ENCODE peak calls at places on chromosomes 16 and 17, in six cellular contexts. One of them, this sample, is unnamed.

GRCh38 chr16:76668207-76668725 is 391.1 kb downstream of the CNTNAP4 start:
- DNase-seq in stomach: no peak
- DNase-seq in transverse colon: no peak
- DNase-seq in suprapubic skin: no peak
- DNase-seq in K562: peak; percentile 58
- DNase-seq in HepG2: peak; percentile 25
- DNase-seq in this sample: no peak

GRCh38 chr17:40886090-40886489 is 1.0 kb upstream of the KRT20 start:
- DNase-seq in stomach: no peak
- DNase-seq in transverse colon: no peak
- DNase-seq in suprapubic skin: no peak
- DNase-seq in K562: no peak
- DNase-seq in HepG2: no peak
- DNase-seq in this sample: no peak

GRCh38 chr17:46782250-46782953 is 36.1 kb downstream of the WNT3 start:
- DNase-seq in stomach: peak; percentile 65
- DNase-seq in transverse colon: peak; percentile 31
- DNase-seq in suprapubic skin: no peak
- DNase-seq in K562: peak; percentile 87
- DNase-seq in HepG2: peak; percentile 62
- DNase-seq in this sample: no peak

GRCh38 chr17:4565209-4566141 is 5.1 kb upstream of the GGT6 start:
- DNase-seq in stomach: peak; percentile 72
- DNase-seq in transverse colon: peak; percentile 77
- DNase-seq in suprapubic skin: no peak
- DNase-seq in K562: peak; percentile 80
- DNase-seq in HepG2: peak; percentile 83
- DNase-seq in this sample: no peak

GRCh38 chr16:89723279-89724250 is 2.2 kb downstream of the ZNF276 start:
- DNase-seq in stomach: peak; percentile 45
- DNase-seq in transverse colon: peak; percentile 57
- DNase-seq in suprapubic skin: no peak
- DNase-seq in K562: no peak
- DNase-seq in HepG2: no peak
- DNase-seq in this sample: no peak

GRCh38 chr17:68794636-68795503 is 160.3 kb downstream of the ABCA8 start:
- DNase-seq in stomach: no peak
- DNase-seq in transverse colon: no peak
- DNase-seq in suprapubic skin: no peak
- DNase-seq in K562: peak; percentile 7
- DNase-seq in HepG2: peak; percentile 41
- DNase-seq in this sample: no peak

GRCh38 chr16:17970816-17971291 is 365.7 kb downstream of the NPIPA8 start:
- DNase-seq in stomach: no peak
- DNase-seq in transverse colon: no peak
- DNase-seq in suprapubic skin: no peak
- DNase-seq in K562: no peak
- DNase-seq in HepG2: no peak
- DNase-seq in this sample: no peak

GRCh38 chr16:89099905-89100304 is 6.3 kb downstream of the ACSF3 start:
- DNase-seq in stomach: no peak
- DNase-seq in transverse colon: peak; percentile 74
- DNase-seq in suprapubic skin: no peak
- DNase-seq in K562: no peak
- DNase-seq in HepG2: no peak
- DNase-seq in this sample: no peak

GRCh38 chr16:9256196-9256595 is 164.8 kb downstream of the HAPSTR1 start:
- DNase-seq in stomach: peak; percentile 31
- DNase-seq in transverse colon: peak; percentile 32
- DNase-seq in suprapubic skin: no peak
- DNase-seq in K562: peak; percentile 68
- DNase-seq in HepG2: peak; percentile 66
- DNase-seq in this sample: no peak

GRCh38 chr17:67289174-67289876 is 44.3 kb upstream of the HELZ start:
- DNase-seq in stomach: peak; percentile 50
- DNase-seq in transverse colon: peak; percentile 30
- DNase-seq in suprapubic skin: peak; percentile 70
- DNase-seq in K562: no peak
- DNase-seq in HepG2: no peak
- DNase-seq in this sample: peak; percentile 92

GRCh38 chr17:79353016-79353415 is 257.8 kb downstream of the RBFOX3 start:
- DNase-seq in stomach: no peak
- DNase-seq in transverse colon: no peak
- DNase-seq in suprapubic skin: no peak
- DNase-seq in K562: no peak
- DNase-seq in HepG2: no peak
- DNase-seq in this sample: no peak

GRCh38 chr16:85982563-85982939 is 83.6 kb downstream of the IRF8 start:
- DNase-seq in stomach: no peak
- DNase-seq in transverse colon: peak; percentile 35
- DNase-seq in suprapubic skin: peak; percentile 64
- DNase-seq in K562: no peak
- DNase-seq in HepG2: no peak
- DNase-seq in this sample: no peak

GRCh38 chr17:61232871-61233270 is 166.8 kb upstream of the TBX2 start:
- DNase-seq in stomach: no peak
- DNase-seq in transverse colon: no peak
- DNase-seq in suprapubic skin: no peak
- DNase-seq in K562: no peak
- DNase-seq in HepG2: no peak
- DNase-seq in this sample: no peak

GRCh38 chr17:300881-301280 is 51.7 kb downstream of the RPH3AL start:
- DNase-seq in stomach: no peak
- DNase-seq in transverse colon: no peak
- DNase-seq in suprapubic skin: no peak
- DNase-seq in K562: no peak
- DNase-seq in HepG2: no peak
- DNase-seq in this sample: no peak

GRCh38 chr16:11219188-11219587 is 36.8 kb downstream of the SOCS1 start:
- DNase-seq in stomach: no peak
- DNase-seq in transverse colon: no peak
- DNase-seq in suprapubic skin: no peak
- DNase-seq in K562: no peak
- DNase-seq in HepG2: no peak
- DNase-seq in this sample: no peak

GRCh38 chr16:17367932-17368331 is 102.8 kb downstream of the XYLT1 start:
- DNase-seq in stomach: no peak
- DNase-seq in transverse colon: peak; percentile 41
- DNase-seq in suprapubic skin: no peak
- DNase-seq in K562: peak; percentile 5
- DNase-seq in HepG2: no peak
- DNase-seq in this sample: no peak

GRCh38 chr17:52276609-52277008 is 118.1 kb upstream of the CA10 start:
- DNase-seq in stomach: no peak
- DNase-seq in transverse colon: no peak
- DNase-seq in suprapubic skin: no peak
- DNase-seq in K562: no peak
- DNase-seq in HepG2: no peak
- DNase-seq in this sample: no peak

GRCh38 chr17:70934834-70935233 is 765.5 kb downstream of the KCNJ2 start:
- DNase-seq in stomach: no peak
- DNase-seq in transverse colon: no peak
- DNase-seq in suprapubic skin: no peak
- DNase-seq in K562: no peak
- DNase-seq in HepG2: no peak
- DNase-seq in this sample: no peak

GRCh38 chr17:72185571-72185970 is 64.8 kb downstream of the SOX9 start:
- DNase-seq in stomach: no peak
- DNase-seq in transverse colon: no peak
- DNase-seq in suprapubic skin: no peak
- DNase-seq in K562: no peak
- DNase-seq in HepG2: no peak
- DNase-seq in this sample: no peak

GRCh38 chr16:85078176-85078700 is 34.0 kb downstream of the CIBAR2 start:
- DNase-seq in stomach: no peak
- DNase-seq in transverse colon: no peak
- DNase-seq in suprapubic skin: no peak
- DNase-seq in K562: no peak
- DNase-seq in HepG2: no peak
- DNase-seq in this sample: no peak

GRCh38 chr16:16025214-16025968 is 76.0 kb downstream of the ABCC1 start:
- DNase-seq in stomach: no peak
- DNase-seq in transverse colon: no peak
- DNase-seq in suprapubic skin: no peak
- DNase-seq in K562: peak; percentile 15
- DNase-seq in HepG2: no peak
- DNase-seq in this sample: no peak

GRCh38 chr17:8740486-8740885 is 4.2 kb downstream of the CCDC42 start:
- DNase-seq in stomach: no peak
- DNase-seq in transverse colon: peak; percentile 18
- DNase-seq in suprapubic skin: no peak
- DNase-seq in K562: no peak
- DNase-seq in HepG2: no peak
- DNase-seq in this sample: no peak

GRCh38 chr16:10090816-10091215 is 91.4 kb downstream of the GRIN2A start:
- DNase-seq in stomach: no peak
- DNase-seq in transverse colon: no peak
- DNase-seq in suprapubic skin: no peak
- DNase-seq in K562: no peak
- DNase-seq in HepG2: no peak
- DNase-seq in this sample: no peak

GRCh38 chr17:39208136-39208535 is 8.1 kb downstream of the RPL19 start:
- DNase-seq in stomach: no peak
- DNase-seq in transverse colon: no peak
- DNase-seq in suprapubic skin: no peak
- DNase-seq in K562: no peak
- DNase-seq in HepG2: no peak
- DNase-seq in this sample: no peak

GRCh38 chr17:39210093-39210434 is 10.0 kb downstream of the RPL19 start:
- DNase-seq in stomach: no peak
- DNase-seq in transverse colon: no peak
- DNase-seq in suprapubic skin: no peak
- DNase-seq in K562: no peak
- DNase-seq in HepG2: no peak
- DNase-seq in this sample: no peak

GRCh38 chr17:39208893-39209292 is 8.8 kb downstream of the RPL19 start:
- DNase-seq in stomach: peak; percentile 36
- DNase-seq in transverse colon: peak; percentile 71
- DNase-seq in suprapubic skin: no peak
- DNase-seq in K562: peak; percentile 59
- DNase-seq in HepG2: no peak
- DNase-seq in this sample: no peak

GRCh38 chr17:39212200-39212810 is 12.2 kb downstream of the RPL19 start:
- DNase-seq in stomach: no peak
- DNase-seq in transverse colon: no peak
- DNase-seq in suprapubic skin: no peak
- DNase-seq in K562: no peak
- DNase-seq in HepG2: no peak
- DNase-seq in this sample: no peak

DNA sequence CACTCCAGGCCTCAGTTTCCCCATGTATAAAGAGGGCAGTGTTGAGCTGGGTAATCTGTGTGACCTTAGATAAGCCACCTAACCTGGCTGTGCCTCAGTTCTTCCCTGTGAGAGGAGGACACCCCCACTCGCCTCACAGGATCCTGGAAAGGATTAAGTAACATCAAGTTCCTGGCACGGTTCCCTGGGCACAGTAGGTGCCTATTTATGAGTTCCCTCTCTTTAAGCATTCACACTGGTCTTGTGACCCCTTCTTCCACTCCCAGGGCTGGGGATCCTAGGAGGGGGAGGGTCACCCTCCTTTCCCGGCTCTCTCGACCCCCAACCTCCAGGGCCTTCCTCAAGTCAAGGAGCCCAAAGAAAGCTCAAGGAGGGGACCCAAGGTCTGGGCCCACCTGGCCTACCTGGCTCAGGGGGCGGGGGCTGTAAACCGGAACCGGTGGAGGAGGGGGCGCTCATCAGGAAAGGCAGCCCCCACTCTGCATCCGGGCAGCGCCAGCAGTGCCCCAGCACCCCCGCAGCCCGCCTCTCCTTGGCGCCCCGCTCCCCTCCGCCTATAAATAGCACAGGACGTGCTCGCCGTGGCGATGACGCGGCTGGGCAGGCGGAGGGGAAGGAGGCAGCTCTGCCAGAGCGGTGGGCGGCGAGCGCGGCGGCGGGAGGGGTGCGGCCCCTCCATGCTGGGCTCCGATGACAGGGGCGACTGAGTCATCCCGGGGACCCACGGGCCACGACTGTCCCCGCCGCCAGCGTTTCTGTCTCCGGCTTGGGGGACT is 9.4 kb downstream of the RPL19 start:
- DNase-seq in stomach: peak; percentile 67
- DNase-seq in transverse colon: peak; percentile 70
- DNase-seq in suprapubic skin: peak; percentile 85
- DNase-seq in K562: no peak
- DNase-seq in HepG2: no peak
- DNase-seq in this sample: no peak
- TF ChIP-seq POLR2AphosphoS5 in stomach: no peak
- TF ChIP-seq POLR2AphosphoS5 in transverse colon: no peak
- TF ChIP-seq POLR2AphosphoS5 in suprapubic skin: no peak
- TF ChIP-seq POLR2AphosphoS5 in K562: no peak
- TF ChIP-seq POLR2AphosphoS5 in HepG2: no peak
- TF ChIP-seq POLR2AphosphoS5 in this sample: peak; percentile 60

DNA sequence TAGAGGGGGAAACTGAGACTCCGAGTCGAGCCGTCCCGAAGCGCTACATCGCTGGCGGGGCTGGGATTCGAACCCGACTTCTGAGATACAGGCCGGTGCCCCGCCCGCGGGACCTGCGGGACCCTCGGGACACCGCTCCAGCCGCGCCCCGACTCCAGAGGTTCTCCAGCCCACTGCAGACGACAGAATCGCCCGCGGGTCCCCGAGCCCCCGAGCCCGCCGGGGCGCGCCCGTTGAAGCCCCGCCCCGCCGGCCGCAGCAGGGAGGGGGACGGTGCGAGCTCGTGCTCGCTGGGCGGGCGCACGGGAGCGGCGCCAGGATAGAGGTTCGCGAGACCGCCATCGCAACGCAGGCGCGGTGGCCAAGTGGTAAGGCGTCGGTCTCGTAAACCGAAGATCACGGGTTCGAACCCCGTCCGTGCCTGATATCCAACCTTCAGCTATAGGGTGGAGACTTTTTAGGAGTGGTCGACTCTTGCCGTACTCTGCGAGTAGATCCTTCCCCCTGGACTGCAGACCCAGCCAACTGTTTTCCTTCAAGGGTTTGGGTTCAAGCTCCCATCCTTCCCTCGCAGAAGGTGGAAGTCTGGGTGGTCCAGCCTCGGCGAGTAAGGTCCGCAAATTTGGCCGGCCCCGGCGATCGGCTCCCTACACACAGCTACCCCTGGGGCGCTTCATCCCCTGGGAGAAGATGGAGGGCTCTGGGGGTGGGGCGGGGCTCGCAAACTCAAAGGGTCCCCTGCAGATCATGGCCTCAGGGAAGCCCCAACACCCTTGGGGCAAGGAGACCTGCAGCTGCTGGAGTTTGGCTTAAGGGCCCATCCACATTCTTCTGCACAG is 214.6 kb downstream of the MRTFB start:
- DNase-seq in stomach: peak; percentile 97
- DNase-seq in transverse colon: peak; percentile 95
- DNase-seq in suprapubic skin: peak; percentile 95
- DNase-seq in K562: peak; percentile 97
- DNase-seq in HepG2: peak; percentile 95
- DNase-seq in this sample: peak; percentile 99
- TF ChIP-seq EP300 in stomach: no peak
- TF ChIP-seq EP300 in transverse colon: no peak
- TF ChIP-seq EP300 in suprapubic skin: no peak
- TF ChIP-seq EP300 in K562: peak; percentile 59
- TF ChIP-seq EP300 in HepG2: peak; percentile 67
- TF ChIP-seq EP300 in this sample: no peak

GRCh38 chr17:42618442-42619150 is 9.1 kb downstream of the TUBG1 start:
- DNase-seq in stomach: peak; percentile 86
- DNase-seq in transverse colon: peak; percentile 73
- DNase-seq in suprapubic skin: no peak
- DNase-seq in K562: peak; percentile 82
- DNase-seq in HepG2: peak; percentile 82
- DNase-seq in this sample: no peak
- TF ChIP-seq POLR2AphosphoS5 in stomach: peak; percentile 74
- TF ChIP-seq POLR2AphosphoS5 in transverse colon: peak; percentile 65
- TF ChIP-seq POLR2AphosphoS5 in suprapubic skin: no peak
- TF ChIP-seq POLR2AphosphoS5 in K562: no peak
- TF ChIP-seq POLR2AphosphoS5 in HepG2: no peak
- TF ChIP-seq POLR2AphosphoS5 in this sample: no peak

GRCh38 chr16:65105173-65105572 is 16.7 kb downstream of the CDH11 start:
- DNase-seq in stomach: no peak
- DNase-seq in transverse colon: no peak
- DNase-seq in suprapubic skin: no peak
- DNase-seq in K562: no peak
- DNase-seq in HepG2: no peak
- DNase-seq in this sample: peak; percentile 42
- TF ChIP-seq EP300 in stomach: no peak
- TF ChIP-seq EP300 in transverse colon: no peak
- TF ChIP-seq EP300 in suprapubic skin: no peak
- TF ChIP-seq EP300 in K562: no peak
- TF ChIP-seq EP300 in HepG2: no peak
- TF ChIP-seq EP300 in this sample: no peak